ENCODE peak calls at places on chromosomes 12 and 14, in seven cellular contexts. One of them, this sample, is unnamed.

GRCh38 chr12:92107621-92108131 is 38.0 kb downstream of the BTG1 start:
- DNase-seq in bronchial epithelial cell: no peak
- DNase-seq in A673: no peak
- DNase-seq in fibroblast of lung: no peak
- DNase-seq in AG10803: no peak
- DNase-seq in WERI-Rb-1: peak
- DNase-seq in transverse colon: no peak
- DNase-seq in this sample: no peak

GRCh38 chr14:52801014-52801708 is 9.8 kb upstream of the GNPNAT1 start:
- DNase-seq in bronchial epithelial cell: peak
- DNase-seq in A673: no peak
- DNase-seq in fibroblast of lung: peak
- DNase-seq in AG10803: peak
- DNase-seq in WERI-Rb-1: no peak
- DNase-seq in transverse colon: no peak
- DNase-seq in this sample: peak

GRCh38 chr14:88993946-88994345 is 169.5 kb downstream of the TTC8 start:
- DNase-seq in bronchial epithelial cell: peak
- DNase-seq in A673: no peak
- DNase-seq in fibroblast of lung: peak
- DNase-seq in AG10803: peak
- DNase-seq in WERI-Rb-1: no peak
- DNase-seq in transverse colon: no peak
- DNase-seq in this sample: peak

GRCh38 chr12:101648195-101648594 is 49.2 kb upstream of the CHPT1 start:
- DNase-seq in bronchial epithelial cell: no peak
- DNase-seq in A673: no peak
- DNase-seq in fibroblast of lung: no peak
- DNase-seq in AG10803: no peak
- DNase-seq in WERI-Rb-1: no peak
- DNase-seq in transverse colon: no peak
- DNase-seq in this sample: no peak

GRCh38 chr14:32428149-32428548 is 99.1 kb downstream of the AKAP6 start:
- DNase-seq in bronchial epithelial cell: no peak
- DNase-seq in A673: no peak
- DNase-seq in fibroblast of lung: peak
- DNase-seq in AG10803: no peak
- DNase-seq in WERI-Rb-1: no peak
- DNase-seq in transverse colon: no peak
- DNase-seq in this sample: no peak

GRCh38 chr12:53974084-53975018 is at the start of gene HOTAIR:
- DNase-seq in bronchial epithelial cell: no peak
- DNase-seq in A673: peak
- DNase-seq in fibroblast of lung: no peak
- DNase-seq in AG10803: peak
- DNase-seq in WERI-Rb-1: peak
- DNase-seq in transverse colon: no peak
- DNase-seq in this sample: no peak

GRCh38 chr12:122437656-122438121 is 15.2 kb upstream of the CLIP1 start:
- DNase-seq in bronchial epithelial cell: peak
- DNase-seq in A673: peak
- DNase-seq in fibroblast of lung: peak
- DNase-seq in AG10803: peak
- DNase-seq in WERI-Rb-1: no peak
- DNase-seq in transverse colon: peak
- DNase-seq in this sample: peak

GRCh38 chr14:71235865-71236264 is 328.6 kb downstream of the PCNX1 start:
- DNase-seq in bronchial epithelial cell: no peak
- DNase-seq in A673: peak
- DNase-seq in fibroblast of lung: peak
- DNase-seq in AG10803: peak
- DNase-seq in WERI-Rb-1: no peak
- DNase-seq in transverse colon: no peak
- DNase-seq in this sample: peak

GRCh38 chr14:28608438-28608837 is 158.1 kb upstream of the FOXG1 start:
- DNase-seq in bronchial epithelial cell: no peak
- DNase-seq in A673: no peak
- DNase-seq in fibroblast of lung: peak
- DNase-seq in AG10803: no peak
- DNase-seq in WERI-Rb-1: no peak
- DNase-seq in transverse colon: no peak
- DNase-seq in this sample: peak

GRCh38 chr14:61193471-61193870 is 87.7 kb downstream of the TMEM30B start:
- DNase-seq in bronchial epithelial cell: no peak
- DNase-seq in A673: no peak
- DNase-seq in fibroblast of lung: no peak
- DNase-seq in AG10803: peak
- DNase-seq in WERI-Rb-1: no peak
- DNase-seq in transverse colon: no peak
- DNase-seq in this sample: no peak

GRCh38 chr14:61196792-61197191 is 84.3 kb downstream of the TMEM30B start:
- DNase-seq in bronchial epithelial cell: peak
- DNase-seq in A673: peak
- DNase-seq in fibroblast of lung: no peak
- DNase-seq in AG10803: peak
- DNase-seq in WERI-Rb-1: no peak
- DNase-seq in transverse colon: no peak
- DNase-seq in this sample: no peak

GRCh38 chr14:61192970-61193369 is 88.2 kb downstream of the TMEM30B start:
- DNase-seq in bronchial epithelial cell: no peak
- DNase-seq in A673: no peak
- DNase-seq in fibroblast of lung: peak
- DNase-seq in AG10803: peak
- DNase-seq in WERI-Rb-1: no peak
- DNase-seq in transverse colon: no peak
- DNase-seq in this sample: peak

GRCh38 chr14:61197416-61197815 is 83.7 kb downstream of the TMEM30B start:
- DNase-seq in bronchial epithelial cell: no peak
- DNase-seq in A673: peak
- DNase-seq in fibroblast of lung: no peak
- DNase-seq in AG10803: no peak
- DNase-seq in WERI-Rb-1: no peak
- DNase-seq in transverse colon: no peak
- DNase-seq in this sample: no peak

DNA sequence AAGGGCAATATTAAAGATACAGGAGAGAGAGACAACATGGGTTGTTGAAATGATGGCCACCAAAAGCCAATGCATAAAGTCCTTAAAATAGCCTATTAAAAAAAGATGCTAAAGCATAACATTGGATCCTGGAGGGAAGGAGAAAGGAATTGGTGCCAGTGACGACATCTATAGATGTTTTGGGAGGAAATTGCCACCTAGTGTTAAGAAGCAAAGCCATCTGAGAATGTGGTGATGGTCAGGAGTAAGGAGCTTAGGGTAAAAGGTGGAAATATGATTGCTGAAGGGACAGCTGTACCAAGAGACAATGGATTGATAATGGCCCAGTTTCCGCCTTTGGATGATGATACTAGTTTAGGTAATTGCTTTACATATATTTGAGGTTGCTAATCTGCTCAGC is 85.1 kb downstream of the TMEM30B start:
- DNase-seq in bronchial epithelial cell: no peak
- DNase-seq in A673: no peak
- DNase-seq in fibroblast of lung: no peak
- DNase-seq in AG10803: no peak
- DNase-seq in WERI-Rb-1: no peak
- DNase-seq in transverse colon: no peak
- DNase-seq in this sample: no peak
- TF ChIP-seq CTCF in bronchial epithelial cell: no peak
- TF ChIP-seq CTCF in A673: peak
- TF ChIP-seq CTCF in fibroblast of lung: no peak
- TF ChIP-seq CTCF in AG10803: no peak
- TF ChIP-seq CTCF in WERI-Rb-1: no peak
- TF ChIP-seq CTCF in transverse colon: no peak
- TF ChIP-seq CTCF in this sample: peak

GRCh38 chr14:61480704-61481285 is 159.4 kb downstream of the PRKCH start:
- DNase-seq in bronchial epithelial cell: no peak
- DNase-seq in A673: no peak
- DNase-seq in fibroblast of lung: no peak
- DNase-seq in AG10803: no peak
- DNase-seq in WERI-Rb-1: no peak
- DNase-seq in transverse colon: no peak
- DNase-seq in this sample: no peak

GRCh38 chr14:61483477-61483876 is 162.1 kb downstream of the PRKCH start:
- DNase-seq in bronchial epithelial cell: no peak
- DNase-seq in A673: no peak
- DNase-seq in fibroblast of lung: no peak
- DNase-seq in AG10803: no peak
- DNase-seq in WERI-Rb-1: no peak
- DNase-seq in transverse colon: no peak
- DNase-seq in this sample: no peak

GRCh38 chr14:61484826-61485584 is 163.6 kb downstream of the PRKCH start:
- DNase-seq in bronchial epithelial cell: no peak
- DNase-seq in A673: no peak
- DNase-seq in fibroblast of lung: no peak
- DNase-seq in AG10803: no peak
- DNase-seq in WERI-Rb-1: no peak
- DNase-seq in transverse colon: no peak
- DNase-seq in this sample: no peak

GRCh38 chr14:61484011-61484410 is 162.6 kb downstream of the PRKCH start:
- DNase-seq in bronchial epithelial cell: no peak
- DNase-seq in A673: no peak
- DNase-seq in fibroblast of lung: no peak
- DNase-seq in AG10803: no peak
- DNase-seq in WERI-Rb-1: no peak
- DNase-seq in transverse colon: no peak
- DNase-seq in this sample: no peak

DNA sequence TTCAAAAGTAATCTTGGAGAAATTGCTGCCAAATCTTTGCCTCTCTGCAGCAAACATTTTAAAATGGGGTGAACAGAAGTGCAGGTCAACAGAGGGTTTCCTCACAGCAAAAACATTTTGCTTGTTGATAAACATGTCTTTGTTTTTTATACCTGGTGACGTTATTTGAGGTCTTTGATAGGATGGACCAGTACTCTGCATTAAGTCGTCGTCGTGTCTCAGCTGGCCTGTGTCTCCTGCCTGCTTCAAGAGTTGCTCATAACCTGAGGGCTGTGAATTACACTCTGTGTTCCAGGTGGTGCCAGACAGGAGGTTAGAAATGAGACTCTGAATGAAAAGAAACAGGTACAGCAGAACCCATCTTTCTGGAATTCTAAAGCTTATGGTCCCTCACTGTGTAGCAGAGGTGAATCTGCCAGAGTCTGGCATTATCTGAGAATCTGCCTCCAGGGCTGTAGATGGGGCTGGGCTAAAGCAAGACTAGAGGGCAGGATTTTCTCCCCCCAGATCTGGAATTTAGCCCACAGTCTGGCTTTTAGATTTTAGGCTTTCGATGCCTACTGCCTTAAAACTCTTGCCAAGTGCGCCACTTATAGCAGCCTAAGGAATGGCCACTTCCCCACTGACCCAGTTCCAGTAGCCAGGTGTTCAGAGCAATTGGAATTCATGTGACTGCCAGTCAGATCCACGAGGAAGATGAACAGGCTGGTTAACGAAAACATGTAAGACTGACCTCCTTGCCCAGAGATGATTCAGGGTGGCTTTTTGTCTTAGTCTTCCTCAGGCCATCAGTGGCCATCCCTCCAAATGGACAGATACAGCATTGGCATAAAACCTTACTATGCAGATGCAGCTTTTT is 161.2 kb downstream of the PRKCH start:
- DNase-seq in bronchial epithelial cell: peak
- DNase-seq in A673: no peak
- DNase-seq in fibroblast of lung: no peak
- DNase-seq in AG10803: no peak
- DNase-seq in WERI-Rb-1: no peak
- DNase-seq in transverse colon: no peak
- DNase-seq in this sample: no peak
- H3K4me3 ChIP-seq in bronchial epithelial cell: no peak
- H3K4me3 ChIP-seq in A673: no peak
- H3K4me3 ChIP-seq in fibroblast of lung: no peak
- H3K4me3 ChIP-seq in AG10803: no peak
- H3K4me3 ChIP-seq in WERI-Rb-1: no peak
- H3K4me3 ChIP-seq in transverse colon: no peak
- H3K4me3 ChIP-seq in this sample: no peak

GRCh38 chr14:30610719-30611388 is 11.3 kb upstream of the SCFD1 start:
- DNase-seq in bronchial epithelial cell: peak
- DNase-seq in A673: peak
- DNase-seq in fibroblast of lung: peak
- DNase-seq in AG10803: peak
- DNase-seq in WERI-Rb-1: no peak
- DNase-seq in transverse colon: peak
- DNase-seq in this sample: peak
- TF ChIP-seq CTCF in bronchial epithelial cell: peak
- TF ChIP-seq CTCF in A673: peak
- TF ChIP-seq CTCF in fibroblast of lung: peak
- TF ChIP-seq CTCF in AG10803: peak
- TF ChIP-seq CTCF in WERI-Rb-1: peak
- TF ChIP-seq CTCF in transverse colon: peak
- TF ChIP-seq CTCF in this sample: peak

DNA sequence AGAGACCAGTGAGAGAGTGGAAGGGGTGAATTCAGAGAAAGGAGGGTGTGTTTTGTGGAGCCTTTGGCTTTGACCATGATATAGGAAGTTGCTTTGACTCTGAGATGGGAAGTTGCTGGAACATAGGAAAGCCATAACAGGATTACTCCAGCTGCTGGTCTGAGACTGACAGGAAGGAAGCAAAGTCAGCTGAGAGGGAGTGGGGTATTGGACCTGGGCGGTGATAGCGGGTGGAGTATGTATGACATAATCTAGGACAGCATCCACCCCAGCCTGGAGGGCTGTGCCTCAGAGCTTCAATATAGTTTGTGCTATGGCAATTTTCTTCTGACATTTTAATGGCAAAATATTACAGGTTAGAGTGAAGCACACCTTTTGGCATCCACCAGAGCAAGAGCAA is 324.4 kb downstream of the PDZRN4 start:
- DNase-seq in bronchial epithelial cell: no peak
- DNase-seq in A673: peak
- DNase-seq in fibroblast of lung: no peak
- DNase-seq in AG10803: no peak
- DNase-seq in WERI-Rb-1: no peak
- DNase-seq in transverse colon: no peak
- DNase-seq in this sample: no peak
- H3K4me3 ChIP-seq in bronchial epithelial cell: no peak
- H3K4me3 ChIP-seq in A673: no peak
- H3K4me3 ChIP-seq in fibroblast of lung: no peak
- H3K4me3 ChIP-seq in AG10803: no peak
- H3K4me3 ChIP-seq in WERI-Rb-1: no peak
- H3K4me3 ChIP-seq in transverse colon: no peak
- H3K4me3 ChIP-seq in this sample: no peak

DNA sequence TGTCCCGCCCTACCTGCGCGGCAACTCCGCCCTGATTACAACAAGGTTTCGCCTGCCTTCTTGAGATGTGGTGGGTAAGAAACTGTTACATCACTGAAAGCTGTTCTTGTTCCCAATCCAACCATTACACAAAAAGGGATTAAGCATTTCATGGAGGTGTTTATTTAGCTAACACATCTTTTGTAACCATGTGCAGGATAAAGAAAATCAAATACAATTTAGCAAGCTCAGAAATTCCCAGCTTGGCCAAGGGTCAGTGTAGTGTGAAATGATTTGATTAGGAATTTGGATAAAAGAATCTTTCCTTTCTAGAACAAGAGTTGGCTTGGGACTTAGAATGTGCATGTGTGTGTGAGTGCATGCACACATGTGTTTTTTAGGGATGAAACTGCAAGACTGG is 6.3 kb downstream of the FOXN4 start:
- DNase-seq in bronchial epithelial cell: no peak
- DNase-seq in A673: no peak
- DNase-seq in fibroblast of lung: no peak
- DNase-seq in AG10803: no peak
- DNase-seq in WERI-Rb-1: no peak
- DNase-seq in transverse colon: no peak
- DNase-seq in this sample: no peak
- TF ChIP-seq CTCF in bronchial epithelial cell: no peak
- TF ChIP-seq CTCF in A673: no peak
- TF ChIP-seq CTCF in fibroblast of lung: no peak
- TF ChIP-seq CTCF in AG10803: no peak
- TF ChIP-seq CTCF in WERI-Rb-1: no peak
- TF ChIP-seq CTCF in transverse colon: no peak
- TF ChIP-seq CTCF in this sample: no peak